ENCODE peak calls at places on chromosomes 3 and 15, in nine cellular contexts. J is GM12865; Q is stimulated activated CD8-positive, alpha-beta memory T cell treated with anti-CD3 and anti-CD28 coated beads, Interleukin-2, amount 100 ng/mL, for 1 hour; C is activated T-cell treated with anti-CD3 and anti-CD28 coated beads, Interleukin-2, amount 50 U/mL, for 24 hours; T is BJ; Y is GM12892; E is fibroblast of the conjunctiva; N is NCI-H510A treated with DMSO at 0.1 percent for 48 hours; I is effector memory CD8-positive, alpha-beta T cell. B is an unnamed sample.

GRCh38 chr3:111764645-111765091 is 94.4 kb upstream of the PHLDB2 start:
- DNase-seq in J (no peak), Q (no peak), C (no peak), T (no peak), Y (no peak), E (peak), N (no peak), I (no peak), B (peak)

GRCh38 chr3:27679691-27680090 is 42.4 kb downstream of the EOMES start:
- DNase-seq in J (no peak), Q (no peak), C (no peak), T (no peak), Y (no peak), E (no peak), N (no peak), I (no peak), B (no peak)

GRCh38 chr3:127043041-127043641 is 60.2 kb downstream of the PLXNA1 start:
- DNase-seq in J (peak), Q (no peak), C (no peak), T (no peak), Y (no peak), E (no peak), N (no peak), I (no peak), B (no peak)

GRCh38 chr3:37072892-37073291 is 79.6 kb downstream of the MLH1 start:
- DNase-seq in J (no peak), Q (no peak), C (no peak), T (no peak), Y (no peak), E (peak), N (no peak), I (no peak), B (peak)

GRCh38 chr3:46661776-46662766 is 31.4 kb downstream of the ALS2CL start:
- DNase-seq in J (no peak), Q (no peak), C (no peak), T (no peak), Y (peak), E (no peak), N (no peak), I (no peak), B (no peak)

GRCh38 chr15:90750186-90750585 is 33.0 kb downstream of the BLM start:
- DNase-seq in J (peak), Q (no peak), C (no peak), T (no peak), Y (no peak), E (no peak), N (no peak), I (no peak), B (no peak)

GRCh38 chr3:148873928-148874326 is 8.8 kb downstream of the CPA3 start:
- DNase-seq in J (no peak), Q (no peak), C (no peak), T (no peak), Y (no peak), E (no peak), N (no peak), I (no peak), B (peak)

GRCh38 chr3:61454806-61455205 is 106.6 kb upstream of the PTPRG start:
- DNase-seq in J (no peak), Q (no peak), C (no peak), T (no peak), Y (no peak), E (no peak), N (no peak), I (no peak), B (peak)

GRCh38 chr3:129033619-129034321 is 26.8 kb upstream of the GP9 start:
- DNase-seq in J (no peak), Q (no peak), C (no peak), T (no peak), Y (no peak), E (no peak), N (no peak), I (no peak), B (no peak)

GRCh38 chr3:160577551-160578195 is 12.3 kb upstream of the KPNA4 start:
- DNase-seq in J (no peak), Q (no peak), C (no peak), T (no peak), Y (no peak), E (no peak), N (no peak), I (no peak), B (peak)

B was measured in HFFc6.